ENCODE peak calls at places on chromosomes 4 and X, in five cellular contexts. O is astrocyte of the cerebellum, C is WERI-Rb-1, X is foreskin fibroblast, B is fibroblast of pulmonary artery. J is an unnamed sample.

GRCh38 chr4:22473268-22473667 is 42.6 kb downstream of the ADGRA3 start:
- DNase-seq in O (peak; percentile 80), C (no peak), B (peak; percentile 86), X (peak; percentile 64), J (peak; percentile 27)

GRCh38 chr4:185112104-185112503 is 31.0 kb upstream of the SLC25A4 start:
- DNase-seq in O (peak; percentile 86), C (no peak), X (peak; percentile 94), B (peak; percentile 97), J (peak; percentile 83)

GRCh38 chr4:20809796-20810195 is 109.5 kb downstream of the PACRGL start:
- DNase-seq in B (no peak), C (no peak), X (no peak), O (no peak), J (no peak)

GRCh38 chrX:40406330-40406859 is 174.4 kb upstream of the ATP6AP2 start:
- DNase-seq in O (no peak), C (peak; percentile 37), B (no peak), X (no peak), J (no peak)

GRCh38 chr4:168771251-168771650 is 238.8 kb downstream of the CBR4 start:
- DNase-seq in O (no peak), X (no peak), C (no peak), B (no peak), J (no peak)

GRCh38 chrX:65537229-65537628 is 2.6 kb upstream of the LAS1L start:
- DNase-seq in O (no peak), B (peak; percentile 11), C (no peak), X (no peak), J (no peak)

GRCh38 chr4:82797591-82798081 is 960 bp downstream of the SCD5 start:
- DNase-seq in B (no peak), O (no peak), C (peak; percentile 31), X (no peak), J (peak; percentile 69)

GRCh38 chr4:48093949-48094550 is 40.0 kb downstream of the TXK start:
- DNase-seq in X (peak; percentile 43), B (peak; percentile 31), O (no peak), C (no peak), J (peak; percentile 10)

GRCh38 chr4:153348006-153348405 is 3.5 kb downstream of the MND1 start:
- DNase-seq in X (no peak), B (no peak), C (no peak), O (no peak), J (no peak)

GRCh38 chr4:153345011-153345981 is 808 bp downstream of the MND1 start:
- DNase-seq in C (peak; percentile 54), O (no peak), B (peak; percentile 62), X (peak; percentile 49), J (peak; percentile 77)

GRCh38 chr4:153346031-153346430 is 1.5 kb downstream of the MND1 start:
- DNase-seq in C (no peak), B (no peak), O (no peak), X (no peak), J (no peak)

GRCh38 chr4:153346563-153346962 is 2.1 kb downstream of the MND1 start:
- DNase-seq in B (no peak), C (no peak), O (no peak), X (no peak), J (peak; percentile 8)

GRCh38 chr4:153347117-153347516 is 2.6 kb downstream of the MND1 start:
- DNase-seq in O (no peak), B (no peak), X (no peak), C (no peak), J (no peak)
- H3K4me3 ChIP-seq in O (no peak overlapping the region), B (no peak overlapping the region), X (no peak overlapping the region), C (no peak overlapping the region), J (no peak overlapping the region)

DNA sequence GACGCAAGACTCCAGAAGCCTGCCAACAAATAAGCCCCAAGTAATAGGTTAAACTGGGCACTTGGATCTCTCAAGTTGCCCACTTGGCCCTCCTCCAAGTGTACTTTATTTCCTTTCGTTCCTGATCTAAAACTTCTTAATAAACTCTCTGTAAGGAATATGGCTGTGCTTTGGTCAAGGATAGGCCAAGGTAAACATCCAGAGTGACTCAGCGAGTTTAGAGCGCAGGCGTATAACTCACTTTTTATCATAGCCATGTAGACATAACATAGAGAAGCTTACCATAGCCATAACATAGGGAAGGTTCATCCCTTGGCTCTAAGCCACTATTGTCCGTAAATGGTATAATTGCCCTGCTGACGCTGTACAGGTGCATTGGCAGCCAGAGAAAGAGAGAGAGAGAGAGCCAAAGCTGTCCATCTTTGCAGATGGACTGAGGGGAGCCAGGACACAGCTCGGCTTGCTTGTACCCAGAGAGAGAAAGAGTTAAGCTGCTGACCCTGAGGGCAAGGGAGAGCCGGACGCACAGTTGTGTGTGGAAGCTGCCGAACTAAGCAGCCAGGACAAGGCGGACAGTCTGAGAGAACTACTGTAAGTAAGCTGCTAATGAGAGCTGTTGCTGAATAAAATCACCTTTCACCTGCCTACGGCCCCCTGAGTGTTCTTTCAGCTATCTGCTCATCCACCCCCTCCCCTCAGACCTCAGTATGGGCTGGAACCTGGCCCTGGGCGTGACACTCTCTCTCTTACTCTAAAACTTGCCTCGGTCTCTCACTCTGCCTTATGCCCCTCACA is 1.8 kb downstream of the TLR1 start:
- DNase-seq in C (no peak), O (no peak), B (no peak), X (no peak), J (no peak)
- H3K4me3 ChIP-seq in C (no peak overlapping the region), O (no peak overlapping the region), B (no peak overlapping the region), X (no peak overlapping the region), J (no peak overlapping the region)

GRCh38 chrX:130287071-130287770 is 18.5 kb upstream of the ZNF280C start:
- DNase-seq in X (no peak), C (no peak), O (no peak), B (no peak), J (no peak)

GRCh38 chrX:130285069-130285620 is 16.4 kb upstream of the ZNF280C start:
- DNase-seq in B (no peak), C (no peak), X (no peak), O (no peak), J (no peak)

GRCh38 chrX:130280901-130281300 is 12.2 kb upstream of the ZNF280C start:
- DNase-seq in X (no peak), C (no peak), B (no peak), O (no peak), J (no peak)

GRCh38 chrX:130282151-130282550 is 13.5 kb upstream of the ZNF280C start:
- DNase-seq in B (no peak), X (no peak), C (no peak), O (no peak), J (no peak)

DNA sequence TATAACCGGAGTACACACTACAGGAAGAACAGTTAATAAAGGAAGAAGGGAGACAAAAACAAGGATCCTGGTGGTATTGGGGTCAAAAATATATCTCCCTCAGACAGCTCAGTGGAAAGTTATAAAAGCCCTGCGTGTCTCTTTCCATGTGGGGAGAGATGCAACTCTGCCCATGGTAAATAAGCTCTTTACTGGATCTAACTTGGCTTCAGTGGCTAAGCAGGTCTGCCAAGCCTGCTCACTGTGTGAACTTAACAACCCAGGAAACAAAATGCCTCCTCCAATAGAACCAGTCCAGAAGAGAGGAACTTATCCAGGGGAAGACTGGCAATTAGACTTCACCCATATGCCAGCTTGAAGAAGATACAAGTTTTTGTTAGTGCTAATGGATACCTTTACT is 17.0 kb upstream of the ZNF280C start:
- DNase-seq in C (no peak), X (no peak), O (no peak), B (no peak), J (no peak)
- H3K4me3 ChIP-seq in C (no peak overlapping the region), X (no peak overlapping the region), O (no peak overlapping the region), B (no peak overlapping the region), J (no peak overlapping the region)

DNA sequence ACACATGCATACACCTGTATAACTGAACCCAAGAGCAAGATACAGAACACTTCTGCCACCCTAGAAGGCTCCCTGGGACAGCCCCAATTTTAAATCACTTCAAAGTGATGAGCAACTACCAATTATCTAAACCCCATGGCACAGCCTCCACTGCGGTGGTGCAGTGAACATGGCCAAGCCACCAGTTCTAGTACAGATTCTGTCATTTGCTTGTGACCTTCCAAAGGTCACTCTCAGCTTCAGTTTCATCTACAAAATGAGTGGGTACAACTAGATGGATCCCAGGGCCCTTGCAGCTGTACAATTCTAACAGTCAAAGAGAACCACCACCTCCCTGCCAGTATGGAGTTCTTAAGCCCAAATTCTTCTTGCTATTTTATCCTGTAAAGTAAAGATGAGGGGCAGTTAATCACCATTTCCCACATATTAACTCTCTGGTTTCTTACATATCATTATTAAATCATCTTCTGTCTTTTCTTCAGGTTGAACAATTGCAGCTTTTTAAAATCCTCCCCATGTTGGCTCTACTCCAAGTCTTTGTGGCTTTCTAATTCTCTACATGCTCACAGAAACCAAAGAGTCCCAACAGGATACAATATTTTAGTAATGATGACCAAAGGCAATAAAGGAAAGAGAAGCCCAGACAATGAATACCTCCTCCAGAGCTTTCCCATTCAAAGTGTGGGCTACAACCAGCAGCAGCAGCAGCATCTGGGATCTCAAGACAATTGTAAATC is 39.0 kb upstream of the GPM6B start:
- DNase-seq in O (peak; percentile 48), B (no peak), C (no peak), X (no peak), J (peak; percentile 9)
- H3K4me3 ChIP-seq in O (no peak overlapping the region), B (no peak overlapping the region), C (no peak overlapping the region), X (no peak overlapping the region), J (no peak overlapping the region)

GRCh38 chr4:98653890-98654867 is 4.2 kb downstream of the TSPAN5 start:
- DNase-seq in X (peak; percentile 94), C (no peak), O (peak; percentile 87), B (peak; percentile 85), J (peak; percentile 82)

GRCh38 chr4:98658287-98659105 is at the start of gene TSPAN5:
- DNase-seq in B (peak; percentile 78), X (peak; percentile 89), O (no peak), C (peak; percentile 93), J (peak; percentile 95)

GRCh38 chr4:98659106-98659592 is 738 bp upstream of the TSPAN5 start:
- DNase-seq in X (no peak), O (no peak), C (no peak), B (peak; percentile 54), J (peak; percentile 55)

GRCh38 chr4:98657531-98658286 is 702 bp downstream of the TSPAN5 start:
- DNase-seq in X (peak; percentile 80), C (peak; percentile 82), B (peak; percentile 77), O (no peak), J (peak; percentile 87)

GRCh38 chr4:98656443-98656842 is 2.0 kb downstream of the TSPAN5 start:
- DNase-seq in X (no peak), O (no peak), B (no peak), C (no peak), J (no peak)
- H3K4me3 ChIP-seq in X (peak overlapping the region; percentile 91), O (peak overlapping the region; percentile 87), B (peak overlapping the region; percentile 92), C (no peak overlapping the region), J (peak overlapping the region; percentile 86)

GRCh38 chrX:56231706-56232105 is 450 bp upstream of the KLF8 start:
- DNase-seq in X (no peak), O (no peak), B (no peak), C (no peak), J (no peak)
- H3K4me3 ChIP-seq in X (no peak overlapping the region), O (peak overlapping the region; percentile 30), B (no peak overlapping the region), C (no peak overlapping the region), J (peak overlapping the region; percentile 70)

GRCh38 chr4:137533855-137534254 is 1.6 kb upstream of the PCDH18 start:
- DNase-seq in C (no peak), O (no peak), X (no peak), B (no peak), J (peak; percentile 36)
- H3K4me3 ChIP-seq in C (no peak overlapping the region), O (no peak overlapping the region), X (peak overlapping the region; percentile 79), B (no peak overlapping the region), J (peak overlapping the region; percentile 97)